ENCODE peak calls at places on chromosomes 5 and 9, in ten cellular contexts. M, J, V, Z, Y, O, D, X, T and U are unnamed samples. For H3K4me1, the result is how much of the 10 kb centered on the place peaks cover.

GRCh38 chr9:93807166-93808013 is 147.8 kb downstream of the BARX1 start:
- DNase-seq in M (no peak), J (peak), V (no peak), Z (no peak), Y (no peak), O (no peak), D (no peak), X (no peak), T (no peak), U (no peak)

GRCh38 chr5:93512799-93513198 is 68.2 kb downstream of the NR2F1-AS1 start:
- DNase-seq in M (no peak), J (no peak), V (no peak), Z (no peak), Y (no peak), O (peak), D (no peak), X (no peak), T (peak), U (no peak)

GRCh38 chr5:178786859-178787499 is 56.5 kb upstream of the ZNF354A start:
- DNase-seq in M (no peak), J (peak), V (no peak), Z (no peak), Y (no peak), O (peak), D (no peak), X (peak), T (no peak), U (no peak)

GRCh38 chr5:430214-430925 is 12.6 kb upstream of the EXOC3 start:
- DNase-seq in M (no peak), J (no peak), V (no peak), Z (no peak), Y (no peak), O (no peak), D (no peak), X (no peak), T (no peak), U (no peak)

GRCh38 chr5:1202026-1202797 is 817 bp downstream of the SLC6A19 start:
- DNase-seq in M (no peak), J (no peak), V (no peak), Z (no peak), Y (no peak), O (no peak), D (peak), X (no peak), T (no peak), U (no peak)

GRCh38 chr5:64292611-64293215 is 127.1 kb downstream of the RNF180 start:
- DNase-seq in M (no peak), J (no peak), V (no peak), Z (no peak), Y (no peak), O (no peak), D (no peak), X (no peak), T (no peak), U (no peak)

GRCh38 chr5:154164182-154164581 is 26.4 kb upstream of the GALNT10 start:
- DNase-seq in M (no peak), J (no peak), V (no peak), Z (no peak), Y (no peak), O (no peak), D (no peak), X (no peak), T (no peak), U (no peak)

GRCh38 chr9:32783168-32783891 is at the start of gene TMEM215:
- DNase-seq in M (no peak), J (no peak), V (no peak), Z (no peak), Y (no peak), O (no peak), D (peak), X (no peak), T (no peak), U (no peak)

GRCh38 chr5:141605523-141606277 is 13.1 kb downstream of the DIAPH1 start:
- DNase-seq in M (peak), J (peak), V (peak), Z (no peak), Y (no peak), O (no peak), D (peak), X (no peak), T (peak), U (peak)

GRCh38 chr5:62560786-62561185 is 17.8 kb upstream of the LRRC70 start:
- DNase-seq in M (no peak), J (no peak), V (no peak), Z (no peak), Y (no peak), O (no peak), D (no peak), X (no peak), T (no peak), U (no peak)

GRCh38 chr5:145681686-145682085 is 153.5 kb downstream of the PRELID2 start:
- DNase-seq in M (peak), J (peak), V (peak), Z (no peak), Y (no peak), O (peak), D (no peak), X (peak), T (peak), U (no peak)

GRCh38 chr5:94545870-94546625 is 72.4 kb downstream of the KIAA0825 start:
- DNase-seq in M (peak), J (peak), V (no peak), Z (no peak), Y (no peak), O (no peak), D (peak), X (no peak), T (no peak), U (no peak)

GRCh38 chr9:14910178-14910805 is at the start of gene FREM1:
- DNase-seq in M (peak), J (no peak), V (peak), Z (no peak), Y (peak), O (no peak), D (no peak), X (peak), T (peak), U (no peak)

GRCh38 chr9:137067860-137068538 is 2.4 kb downstream of the SAPCD2 start:
- DNase-seq in M (peak), J (peak), V (peak), Z (no peak), Y (peak), O (peak), D (peak), X (peak), T (peak), U (peak)

GRCh38 chr5:38845555-38846378 is at the start of gene OSMR:
- DNase-seq in M (peak), J (peak), V (peak), Z (no peak), Y (peak), O (peak), D (peak), X (peak), T (peak), U (no peak)

GRCh38 chr5:170338933-170339779 is 41.6 kb upstream of the LCP2 start:
- DNase-seq in M (no peak), J (no peak), V (peak), Z (no peak), Y (no peak), O (no peak), D (no peak), X (no peak), T (no peak), U (peak)

GRCh38 chr9:90830977-90831376 is 29.4 kb downstream of the SYK start:
- DNase-seq in M (no peak), J (no peak), V (no peak), Z (peak), Y (no peak), O (no peak), D (no peak), X (no peak), T (no peak), U (no peak)
- H3K4me3 ChIP-seq in M (no peak), J (no peak), V (no peak), Z (no peak), Y (no peak), O (no peak), D (no peak), X (no peak), T (no peak), U (no peak)

GRCh38 chr9:130681769-130682489 is 11.7 kb upstream of the EXOSC2 start:
- DNase-seq in M (no peak), J (no peak), V (peak), Z (no peak), Y (no peak), O (no peak), D (no peak), X (no peak), T (peak), U (no peak)
- H3K27ac ChIP-seq in M (no peak), J (no peak), V (no peak), Z (no peak), Y (no peak), O (no peak), D (no peak), X (no peak), T (no peak), U (no peak)

GRCh38 chr9:6428940-6429889 is 16.2 kb downstream of the UHRF2 start:
- DNase-seq in M (no peak), J (no peak), V (no peak), Z (no peak), Y (no peak), O (no peak), D (no peak), X (no peak), T (no peak), U (no peak)
- H3K4me1 ChIP-seq in M (under half), J (under half), V (under half), Z (half or more), Y (under half), O (under half), D (under half), X (under half), T (under half), U (under half)

DNA sequence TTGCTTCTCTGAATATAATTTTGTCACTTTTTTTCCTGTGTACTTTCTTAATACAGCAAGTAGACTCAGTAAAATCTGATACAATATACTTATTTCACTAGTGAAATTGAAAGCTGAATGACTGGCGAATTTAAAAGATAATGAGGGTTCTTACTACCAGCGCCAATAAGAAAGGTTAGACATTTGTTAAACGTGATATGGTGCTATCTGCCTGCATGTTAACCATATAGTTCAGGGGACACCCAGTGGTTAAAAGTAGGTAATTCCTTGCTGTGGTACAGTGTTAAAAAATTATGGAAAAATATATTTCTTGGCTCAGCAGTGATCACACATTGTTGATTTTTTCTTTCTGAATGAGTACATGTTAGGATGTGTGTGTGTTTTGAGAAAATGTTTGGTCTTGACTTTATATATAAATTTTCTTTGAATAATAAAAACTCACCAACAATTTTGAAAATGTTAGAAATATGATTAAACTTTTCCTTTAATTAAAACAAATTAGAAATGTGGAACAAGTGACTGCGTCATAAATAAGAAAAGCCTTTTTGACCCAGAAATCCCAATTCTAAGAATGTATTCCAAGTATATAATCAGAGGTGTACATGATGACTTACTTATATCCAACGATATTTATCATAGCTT is 25.8 kb downstream of the CAST start:
- DNase-seq in M (no peak), J (no peak), V (no peak), Z (no peak), Y (no peak), O (peak), D (no peak), X (no peak), T (peak), U (no peak)
- H3K4me3 ChIP-seq in M (no peak), J (no peak), V (no peak), Z (no peak), Y (no peak), O (no peak), D (no peak), X (no peak), T (no peak), U (no peak)

GRCh38 chr5:149740866-149741459 is 10.9 kb downstream of the PPARGC1B start:
- DNase-seq in M (no peak), J (no peak), V (no peak), Z (no peak), Y (no peak), O (no peak), D (no peak), X (no peak), T (no peak), U (no peak)

GRCh38 chr5:149737355-149737754 is 7.2 kb downstream of the PPARGC1B start:
- DNase-seq in M (no peak), J (no peak), V (no peak), Z (no peak), Y (no peak), O (no peak), D (no peak), X (no peak), T (no peak), U (no peak)

GRCh38 chr5:149740341-149740740 is 10.2 kb downstream of the PPARGC1B start:
- DNase-seq in M (no peak), J (no peak), V (no peak), Z (no peak), Y (no peak), O (no peak), D (no peak), X (no peak), T (no peak), U (no peak)

GRCh38 chr5:149735066-149735465 is 5.0 kb downstream of the PPARGC1B start:
- DNase-seq in M (no peak), J (no peak), V (no peak), Z (peak), Y (no peak), O (no peak), D (no peak), X (no peak), T (peak), U (no peak)

DNA sequence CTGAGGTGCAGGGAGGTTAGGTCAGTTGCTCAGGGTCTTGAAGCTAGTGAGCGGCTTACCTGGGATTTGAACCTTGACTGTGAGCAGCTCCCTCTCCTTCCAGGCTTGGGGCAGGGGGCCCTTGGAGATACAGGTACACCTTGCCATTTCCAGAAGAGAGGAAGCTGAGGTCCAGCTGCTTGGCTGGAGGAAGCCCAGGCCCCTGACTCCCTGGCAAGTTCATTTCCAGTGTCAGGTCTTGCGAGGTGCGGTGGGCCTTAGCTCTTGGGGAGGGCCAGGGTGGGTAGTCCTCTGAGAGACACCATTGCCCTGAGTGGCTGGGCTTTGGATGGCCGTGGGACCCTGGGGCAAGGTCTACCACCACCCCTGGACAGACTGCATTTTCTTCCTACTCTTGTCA is 9.3 kb downstream of the PPARGC1B start:
- DNase-seq in M (no peak), J (no peak), V (no peak), Z (no peak), Y (no peak), O (no peak), D (no peak), X (no peak), T (no peak), U (no peak)
- H3K27ac ChIP-seq in M (no peak), J (peak), V (no peak), Z (no peak), Y (no peak), O (no peak), D (no peak), X (no peak), T (no peak), U (no peak)

DNA sequence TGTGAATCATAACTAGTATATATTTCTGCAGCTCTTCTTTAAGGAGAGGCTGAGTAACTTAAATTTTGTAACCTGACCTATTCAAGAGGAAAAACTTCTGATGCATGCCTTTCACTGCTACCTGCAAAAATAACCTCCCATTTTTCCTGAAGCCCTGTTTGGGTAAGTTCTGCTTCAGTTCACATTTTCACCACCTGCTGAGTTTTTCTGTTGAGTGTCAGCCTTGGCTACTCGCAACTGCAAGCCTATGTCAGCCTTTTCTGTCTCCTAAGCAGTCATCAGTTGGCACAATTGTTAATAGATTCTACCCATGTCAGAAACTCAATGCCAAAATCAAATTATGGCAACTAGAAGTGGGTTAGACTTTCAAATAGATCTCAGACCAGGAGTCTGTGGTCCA is 8.2 kb upstream of the TNFAIP8 start:
- DNase-seq in M (no peak), J (no peak), V (no peak), Z (no peak), Y (no peak), O (no peak), D (no peak), X (no peak), T (no peak), U (no peak)
- H3K4me1 ChIP-seq in M (under half), J (under half), V (under half), Z (under half), Y (under half), O (under half), D (under half), X (under half), T (under half), U (half or more)